ENCODE peak calls at places on chromosome 10, in nine cellular contexts. B is right cardiac atrium; S is CD8-positive, alpha-beta T cell; I is A549; E is AG04450; C is NB4; M is effector memory CD4-positive, alpha-beta T cell; L is tibial nerve; G is heart right ventricle. P is an unnamed sample.

GRCh38 chr10:4319870-4320367 is 506.1 kb upstream of the AKR1E2 start:
- DNase-seq in I (no peak), L (no peak), B (no peak), S (no peak), C (no peak), M (no peak), E (no peak), G (no peak), P (no peak)

GRCh38 chr10:129800-130199 is 5.5 kb upstream of the ZMYND11 start:
- DNase-seq in S (no peak), C (no peak), E (no peak), G (no peak), L (no peak), B (no peak), M (no peak), I (no peak), P (no peak)

GRCh38 chr10:86178401-86179142 is 188.0 kb downstream of the GRID1 start:
- DNase-seq in S (no peak), G (no peak), M (no peak), C (peak; percentile 58), L (no peak), I (peak; percentile 58), B (no peak), E (no peak), P (no peak)

GRCh38 chr10:113381906-113382562 is 170.8 kb upstream of the HABP2 start:
- DNase-seq in I (no peak), S (peak; percentile 6), C (peak; percentile 76), B (no peak), G (peak; percentile 15), E (no peak), M (no peak), L (no peak), P (no peak)

GRCh38 chr10:26733750-26734568 is 36.5 kb downstream of the PDSS1 start:
- DNase-seq in S (no peak), C (no peak), G (no peak), M (no peak), I (no peak), L (no peak), E (no peak), B (no peak), P (no peak)

GRCh38 chr10:44992070-44992731 is 8.5 kb upstream of the ZNF22 start:
- DNase-seq in I (no peak), S (no peak), M (no peak), E (no peak), L (peak; percentile 5), C (no peak), B (peak; percentile 57), G (no peak), P (no peak)

GRCh38 chr10:62858364-62858763 is 42.2 kb upstream of the EGR2 start:
- DNase-seq in G (peak; percentile 66), I (no peak), B (peak; percentile 86), S (no peak), L (no peak), C (no peak), E (no peak), M (no peak), P (no peak)

GRCh38 chr10:35572583-35572982 is 32.6 kb upstream of the GJD4 start:
- DNase-seq in E (no peak), L (no peak), G (no peak), S (no peak), I (no peak), C (no peak), M (no peak), B (no peak), P (no peak)

GRCh38 chr10:71473671-71474599 is 77.2 kb downstream of the CDH23 start:
- DNase-seq in L (no peak), E (no peak), C (no peak), S (no peak), G (no peak), I (no peak), B (no peak), M (no peak), P (no peak)

GRCh38 chr10:28906011-28906411 is 228.7 kb downstream of the BAMBI start:
- DNase-seq in B (no peak), S (no peak), E (no peak), G (no peak), M (no peak), I (no peak), L (no peak), C (no peak), P (no peak)

GRCh38 chr10:101569838-101570763 is 18.0 kb downstream of the POLL start:
- DNase-seq in I (peak; percentile 88), G (peak; percentile 61), C (peak; percentile 76), S (peak; percentile 76), E (peak; percentile 21), M (peak; percentile 54), L (peak; percentile 83), B (peak; percentile 92), P (no peak)

GRCh38 chr10:130409346-130409745 is 273.2 kb downstream of the GLRX3 start:
- DNase-seq in C (no peak), I (no peak), E (no peak), B (no peak), L (no peak), G (no peak), S (no peak), M (no peak), P (no peak)

GRCh38 chr10:70683601-70684329 is 11.5 kb downstream of the ADAMTS14 start:
- DNase-seq in G (no peak), E (no peak), L (no peak), I (no peak), S (no peak), C (peak; percentile 46), M (no peak), B (peak; percentile 74), P (no peak)

GRCh38 chr10:13633689-13634088 is 46.9 kb downstream of the PRPF18 start:
- DNase-seq in E (no peak), C (no peak), M (no peak), B (peak; percentile 91), G (peak; percentile 84), I (no peak), L (peak; percentile 70), S (no peak), P (no peak)

GRCh38 chr10:77533887-77534278 is 103.7 kb downstream of the KCNMA1 start:
- DNase-seq in L (no peak), C (no peak), B (no peak), G (no peak), I (peak; percentile 25), M (no peak), E (no peak), S (no peak), P (no peak)

GRCh38 chr10:13036841-13037240 is 35.3 kb upstream of the CCDC3 start:
- DNase-seq in E (no peak), G (no peak), B (no peak), C (no peak), M (no peak), L (no peak), I (no peak), S (no peak), P (no peak)

GRCh38 chr10:125177641-125178640 is 17.6 kb upstream of the CTBP2 start:
- DNase-seq in L (no peak), E (no peak), M (no peak), B (no peak), S (no peak), I (no peak), C (no peak), G (no peak), P (no peak)

GRCh38 chr10:22325272-22325947 is 4.5 kb downstream of the BMI1 start:
- DNase-seq in B (peak; percentile 91), C (peak; percentile 36), E (peak; percentile 38), S (peak; percentile 66), G (peak; percentile 80), I (peak; percentile 87), L (peak; percentile 46), M (peak; percentile 68), P (no peak)

GRCh38 chr10:72297281-72297967 is 23.7 kb downstream of the DDIT4 start:
- DNase-seq in I (no peak), M (peak; percentile 95), S (peak; percentile 91), C (peak; percentile 99), E (peak; percentile 56), L (peak; percentile 76), G (peak; percentile 88), B (peak; percentile 94), P (peak; percentile 93)

GRCh38 chr10:15168296-15168780 is at the start of gene NMT2:
- DNase-seq in L (peak; percentile 43), I (peak; percentile 81), B (peak; percentile 96), M (no peak), G (peak; percentile 84), E (no peak), C (peak; percentile 81), S (no peak), P (peak; percentile 21)

DNA sequence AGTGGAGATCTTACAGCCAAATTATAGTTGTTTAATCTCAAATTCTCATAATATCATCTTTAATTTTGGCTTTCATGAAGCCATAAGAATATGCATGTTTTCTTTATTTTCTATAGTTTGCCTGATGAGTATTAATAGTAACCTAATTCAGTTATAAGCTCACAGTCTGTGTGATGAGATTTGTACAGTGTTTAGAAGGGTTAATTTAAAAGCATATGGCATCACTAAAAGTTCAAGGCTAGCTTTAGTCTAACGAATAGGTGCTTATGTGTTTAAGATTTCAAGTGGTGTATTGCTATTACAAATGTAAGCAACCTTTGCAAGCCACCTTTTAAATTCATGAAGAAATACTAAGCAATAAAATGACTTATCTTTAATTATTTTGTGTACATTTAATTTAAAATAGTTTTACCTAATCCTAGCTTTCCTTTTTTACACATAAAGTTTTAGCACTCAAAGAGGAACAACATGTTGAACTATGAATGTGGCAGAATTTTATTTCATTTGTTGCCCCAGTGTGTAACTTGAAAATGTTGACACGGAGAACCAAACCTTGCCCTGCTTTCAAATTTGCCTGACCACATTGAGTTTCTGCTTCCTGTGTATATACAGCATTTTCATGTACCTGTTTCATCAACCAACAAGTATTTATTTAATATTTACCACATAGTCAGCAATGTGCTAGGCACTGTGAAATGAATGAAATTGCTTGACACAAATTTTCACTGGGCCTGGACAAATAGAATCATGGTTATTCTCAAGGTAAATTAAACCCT is 41.5 kb downstream of the TET1 start:
- DNase-seq in I (no peak), G (no peak), L (no peak), E (no peak), M (no peak), B (no peak), C (no peak), S (no peak), P (peak; percentile 13)
- H3K4me3 ChIP-seq in I (no peak overlapping the region), G (no peak overlapping the region), L (no peak overlapping the region), E (peak overlapping the region; percentile 61), M (no peak overlapping the region), B (no peak overlapping the region), C (peak overlapping the region; percentile 68), S (peak overlapping the region; percentile 72), P (peak overlapping the region; percentile 51)

GRCh38 chr10:97320480-97321031 is 1.5 kb downstream of the FRAT1 start:
- DNase-seq in S (no peak), C (no peak), M (peak; percentile 10), G (no peak), B (peak; percentile 72), I (no peak), E (no peak), L (no peak), P (no peak)
- H3K4me3 ChIP-seq in S (peak overlapping the region; percentile 79), C (peak overlapping the region; percentile 63), M (peak overlapping the region; percentile 73), G (peak overlapping the region; percentile 88), B (peak overlapping the region; percentile 71), I (peak overlapping the region; percentile 58), E (peak overlapping the region; percentile 79), L (peak overlapping the region; percentile 74), P (peak overlapping the region; percentile 71)

GRCh38 chr10:42836096-42836495 is 53.5 kb downstream of the BMS1 start:
- DNase-seq in B (peak; percentile 47), G (no peak), I (no peak), M (no peak), E (no peak), S (no peak), C (no peak), L (no peak), P (no peak)
- H3K4me3 ChIP-seq in B (no peak overlapping the region), G (no peak overlapping the region), I (no peak overlapping the region), M (no peak overlapping the region), E (no peak overlapping the region), S (no peak overlapping the region), C (no peak overlapping the region), L (no peak overlapping the region), P (no peak overlapping the region)

GRCh38 chr10:43689618-43689954 is 40.9 kb upstream of the ZNF32 start:
- DNase-seq in S (peak; percentile 34), C (peak; percentile 63), E (no peak), M (no peak), I (peak; percentile 71), G (peak; percentile 71), B (peak; percentile 91), L (peak; percentile 43), P (no peak)
- H3K4me3 ChIP-seq in S (peak overlapping the region; percentile 83), C (peak overlapping the region; percentile 53), E (peak overlapping the region; percentile 73), M (peak overlapping the region; percentile 81), I (peak overlapping the region; percentile 54), G (peak overlapping the region; percentile 57), B (peak overlapping the region; percentile 35), L (peak overlapping the region; percentile 32), P (peak overlapping the region; percentile 45)